ENCODE peak calls at places on chromosome 15, in six cellular contexts. Q, R, V, I, P and M are unnamed samples.
A peak's percentile ranks its signal among the peaks of the same experiment; 100 is the strongest.

GRCh38 chr15:62307551-62307950 is 142.5 kb upstream of the C2CD4B start:
- DNase-seq in R (peak; percentile 76), Q (no peak), I (no peak), V (no peak), P (no peak), M (peak; percentile 57)

GRCh38 chr15:93997071-93997658 is 234.2 kb upstream of the MCTP2 start:
- DNase-seq in V (no peak), P (no peak), I (no peak), Q (peak; percentile 7), R (peak; percentile 4), M (no peak)

GRCh38 chr15:90376789-90377188 is 11.3 kb upstream of the IQGAP1 start:
- DNase-seq in V (peak; percentile 58), P (no peak), R (no peak), I (no peak), Q (no peak), M (no peak)

GRCh38 chr15:83092309-83092976 is 15.0 kb upstream of the TM6SF1 start:
- DNase-seq in R (peak; percentile 77), Q (no peak), V (no peak), I (no peak), P (no peak), M (no peak)

GRCh38 chr15:27025411-27026051 is 54.5 kb downstream of the GABRG3 start:
- DNase-seq in Q (no peak), P (no peak), R (no peak), V (no peak), I (no peak), M (no peak)

GRCh38 chr15:57485869-57486268 is 105.8 kb upstream of the MYZAP start:
- DNase-seq in P (no peak), R (peak; percentile 83), Q (peak; percentile 79), V (no peak), I (no peak), M (peak; percentile 72)

GRCh38 chr15:37098468-37099320 is 1.7 kb downstream of the MEIS2 start:
- DNase-seq in Q (no peak), P (no peak), V (no peak), R (peak; percentile 35), I (peak; percentile 69), M (peak; percentile 55)

GRCh38 chr15:77504310-77504709 is 83.6 kb downstream of the HMG20A start:
- DNase-seq in P (no peak), R (no peak), I (no peak), Q (no peak), V (no peak), M (no peak)

GRCh38 chr15:25173241-25174028 is 218.6 kb downstream of the SNRPN start:
- DNase-seq in Q (no peak), V (no peak), P (peak; percentile 22), R (no peak), I (peak; percentile 1), M (no peak)

GRCh38 chr15:31216210-31216911 is 110.3 kb upstream of the KLF13 start:
- DNase-seq in R (no peak), P (peak; percentile 81), I (peak; percentile 85), Q (no peak), V (peak; percentile 53), M (no peak)

GRCh38 chr15:64459382-64459781 is 996 bp upstream of the ZNF609 start:
- DNase-seq in I (no peak), V (no peak), Q (no peak), P (no peak), R (no peak), M (no peak)

GRCh38 chr15:33675246-33675645 is 293.1 kb upstream of the CHRM5 start:
- DNase-seq in P (no peak), Q (peak; percentile 26), R (no peak), I (no peak), V (no peak), M (no peak)

GRCh38 chr15:51771773-51772172 is 20.4 kb downstream of the TMOD2 start:
- DNase-seq in I (no peak), R (no peak), P (no peak), Q (no peak), V (no peak), M (no peak)

GRCh38 chr15:70280781-70281180 is 183.1 kb upstream of the TLE3 start:
- DNase-seq in V (no peak), I (no peak), R (no peak), Q (no peak), P (peak; percentile 31), M (no peak)

GRCh38 chr15:38085931-38086562 is 151.6 kb downstream of the TMCO5A start:
- DNase-seq in V (no peak), P (no peak), I (no peak), Q (no peak), R (peak; percentile 77), M (no peak)

GRCh38 chr15:41507820-41508290 is 5.8 kb downstream of the LTK start:
- DNase-seq in V (no peak), R (no peak), Q (no peak), P (peak; percentile 90), I (no peak), M (no peak)

GRCh38 chr15:90903733-90904536 is 833 bp downstream of the MAN2A2 start:
- DNase-seq in R (no peak), P (no peak), Q (no peak), I (no peak), V (no peak), M (no peak)

GRCh38 chr15:67879440-67880129 is 39.7 kb upstream of the RNU6-1 start:
- DNase-seq in R (no peak), Q (no peak), P (no peak), V (no peak), I (no peak), M (no peak)

GRCh38 chr15:50786871-50787270 is 21.4 kb upstream of the SPPL2A start:
- DNase-seq in I (no peak), R (no peak), V (no peak), P (no peak), Q (no peak), M (no peak)

GRCh38 chr15:62486041-62486440 is 321.0 kb upstream of the C2CD4B start:
- DNase-seq in Q (no peak), P (no peak), R (no peak), I (no peak), V (no peak), M (no peak)

GRCh38 chr15:70238917-70239316 is 141.2 kb upstream of the TLE3 start:
- DNase-seq in P (no peak), Q (no peak), V (no peak), I (no peak), R (no peak), M (no peak)

GRCh38 chr15:63021031-63021430 is 21.5 kb upstream of the TPM1 start:
- DNase-seq in V (no peak), R (no peak), Q (no peak), P (no peak), I (no peak), M (no peak)

GRCh38 chr15:38038659-38039442 is 104.4 kb downstream of the TMCO5A start:
- DNase-seq in V (no peak), R (peak; percentile 89), Q (no peak), I (no peak), P (no peak), M (peak; percentile 19)

GRCh38 chr15:62275818-62276217 is 110.7 kb upstream of the C2CD4B start:
- DNase-seq in Q (no peak), R (no peak), V (no peak), I (no peak), P (no peak), M (no peak)

GRCh38 chr15:36323607-36324006 is 255.8 kb upstream of the CDIN1 start:
- DNase-seq in V (no peak), I (no peak), Q (no peak), P (no peak), R (no peak), M (no peak)

GRCh38 chr15:70856177-70856883 is 2.4 kb upstream of the LARP6 start:
- DNase-seq in I (no peak), V (no peak), Q (no peak), R (peak; percentile 56), P (no peak), M (no peak)

GRCh38 chr15:33154366-33155166 is 39.9 kb downstream of the FMN1 start:
- DNase-seq in V (no peak), R (peak; percentile 55), Q (no peak), P (no peak), I (no peak), M (no peak)

DNA sequence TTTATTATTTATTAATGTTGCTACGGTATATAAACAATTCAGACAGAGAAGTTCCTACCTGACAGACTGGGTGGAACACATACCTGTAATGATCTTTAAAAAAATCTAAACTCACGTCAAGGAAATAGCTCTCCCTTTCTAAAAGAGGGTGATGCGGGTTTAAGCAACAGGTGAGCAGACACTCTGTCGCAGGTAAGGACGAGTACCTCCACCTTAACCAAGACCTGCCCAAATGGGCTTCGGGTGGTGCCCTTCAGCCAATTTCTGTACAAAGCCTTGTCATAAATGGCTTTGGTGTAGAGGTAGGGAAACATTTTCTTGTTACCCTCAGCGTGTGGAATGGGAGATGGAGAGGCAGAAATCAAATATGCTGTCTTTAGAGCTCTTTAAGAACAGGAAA is 67.0 kb downstream of the CHSY1 start:
- DNase-seq in P (no peak), Q (no peak), V (no peak), I (no peak), R (no peak), M (no peak)
- H3K4me1 ChIP-seq in P (peaks cover 10% of the 10 kb centered on the region), Q (no peaks in the 10 kb centered on the region), V (peaks cover 9% of the 10 kb centered on the region), I (peaks cover 22% of the 10 kb centered on the region), R (peaks cover 28% of the 10 kb centered on the region), M (peaks cover 50% of the 10 kb centered on the region)

DNA sequence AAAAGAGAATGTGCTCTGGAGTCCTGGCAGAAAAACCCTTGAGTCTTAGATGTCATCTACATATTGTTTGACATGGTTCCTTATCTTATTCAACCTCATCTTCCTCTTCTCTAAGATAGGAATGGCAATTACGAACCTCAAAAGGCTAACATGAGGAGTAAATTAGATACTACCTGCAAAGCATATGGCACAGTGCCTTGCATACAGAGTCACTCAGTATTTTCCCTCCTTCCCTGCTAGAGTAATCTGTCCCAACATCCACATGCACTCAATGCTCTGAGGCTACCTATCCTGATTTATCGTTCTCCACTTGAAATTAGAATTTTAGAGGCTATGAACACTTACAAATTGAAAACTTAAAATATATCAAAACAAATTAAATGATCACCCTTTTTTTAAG is 386.7 kb downstream of the RSL24D1 start:
- DNase-seq in V (no peak), Q (no peak), P (no peak), I (no peak), R (no peak), M (no peak)
- H3K4me1 ChIP-seq in V (no peaks in the 10 kb centered on the region), Q (no peaks in the 10 kb centered on the region), P (no peaks in the 10 kb centered on the region), I (no peaks in the 10 kb centered on the region), R (no peaks in the 10 kb centered on the region), M (no peaks in the 10 kb centered on the region)

GRCh38 chr15:85532689-85533088 is 152.3 kb downstream of the AKAP13 start:
- DNase-seq in Q (no peak), I (no peak), P (no peak), R (no peak), V (no peak), M (no peak)
- H3K4me1 ChIP-seq in Q (no peaks in the 10 kb centered on the region), I (no peaks in the 10 kb centered on the region), P (no peaks in the 10 kb centered on the region), R (peaks cover 8% of the 10 kb centered on the region), V (peaks cover 16% of the 10 kb centered on the region), M (no peaks in the 10 kb centered on the region)

GRCh38 chr15:66388576-66388975 is 1.9 kb downstream of the MAP2K1 start:
- DNase-seq in Q (no peak), P (no peak), V (no peak), R (no peak), I (no peak), M (no peak)
- H3K4me1 ChIP-seq in Q (peaks cover 28% of the 10 kb centered on the region), P (no peaks in the 10 kb centered on the region), V (peaks cover 58% of the 10 kb centered on the region), R (peaks cover 6% of the 10 kb centered on the region), I (peaks cover 5% of the 10 kb centered on the region), M (peaks cover 10% of the 10 kb centered on the region)

GRCh38 chr15:85496146-85496545 is 115.7 kb downstream of the AKAP13 start:
- DNase-seq in P (no peak), Q (no peak), R (no peak), I (no peak), V (no peak), M (no peak)
- H3K4me1 ChIP-seq in P (peaks cover 4% of the 10 kb centered on the region), Q (peaks cover 44% of the 10 kb centered on the region), R (peaks cover 11% of the 10 kb centered on the region), I (peaks cover 5% of the 10 kb centered on the region), V (peaks cover 22% of the 10 kb centered on the region), M (peaks cover 27% of the 10 kb centered on the region)

GRCh38 chr15:74857082-74857655 is 14.2 kb upstream of the ULK3 start:
- DNase-seq in V (no peak), P (no peak), Q (no peak), R (no peak), I (no peak), M (no peak)
- H3K4me1 ChIP-seq in V (peaks cover 34% of the 10 kb centered on the region), P (no peaks in the 10 kb centered on the region), Q (peaks cover 32% of the 10 kb centered on the region), R (no peaks in the 10 kb centered on the region), I (no peaks in the 10 kb centered on the region), M (no peaks in the 10 kb centered on the region)